ENCODE peak calls at places on chromosome 1, in four cellular contexts. One of them, this sample, is unnamed.

GRCh38 chr1:31073044-31073443 is 7.5 kb upstream of the PUM1 start:
- DNase-seq in epithelial cell of proximal tubule: no peak
- DNase-seq in astrocyte: no peak
- DNase-seq in Calu3: no peak
- DNase-seq in this sample: no peak

GRCh38 chr1:70909262-70909817 is 138.3 kb downstream of the PTGER3 start:
- DNase-seq in epithelial cell of proximal tubule: no peak
- DNase-seq in astrocyte: no peak
- DNase-seq in Calu3: no peak
- DNase-seq in this sample: no peak

GRCh38 chr1:30749691-30750583 is 7.6 kb downstream of the LAPTM5 start:
- DNase-seq in epithelial cell of proximal tubule: no peak
- DNase-seq in astrocyte: no peak
- DNase-seq in Calu3: no peak
- DNase-seq in this sample: no peak

GRCh38 chr1:19866758-19867157 is 15.4 kb upstream of the OTUD3 start:
- DNase-seq in epithelial cell of proximal tubule: no peak
- DNase-seq in astrocyte: no peak
- DNase-seq in Calu3: no peak
- DNase-seq in this sample: peak

GRCh38 chr1:21763236-21763635 is 19.7 kb downstream of the USP48 start:
- DNase-seq in epithelial cell of proximal tubule: no peak
- DNase-seq in astrocyte: no peak
- DNase-seq in Calu3: no peak
- DNase-seq in this sample: no peak

GRCh38 chr1:17527036-17527914 is 12.2 kb upstream of the ARHGEF10L start:
- DNase-seq in epithelial cell of proximal tubule: peak
- DNase-seq in astrocyte: peak
- DNase-seq in Calu3: no peak
- DNase-seq in this sample: no peak

GRCh38 chr1:53576381-53576801 is 117.2 kb downstream of the DMRTB1 start:
- DNase-seq in epithelial cell of proximal tubule: peak
- DNase-seq in astrocyte: no peak
- DNase-seq in Calu3: no peak
- DNase-seq in this sample: no peak

GRCh38 chr1:46562498-46562897 is 11.1 kb upstream of the KNCN start:
- DNase-seq in epithelial cell of proximal tubule: no peak
- DNase-seq in astrocyte: no peak
- DNase-seq in Calu3: no peak
- DNase-seq in this sample: no peak

GRCh38 chr1:117760069-117760468 is 154.2 kb downstream of the TENT5C start:
- DNase-seq in epithelial cell of proximal tubule: no peak
- DNase-seq in astrocyte: no peak
- DNase-seq in Calu3: no peak
- DNase-seq in this sample: no peak

GRCh38 chr1:78081980-78082860 is 36.5 kb downstream of the GIPC2 start:
- DNase-seq in epithelial cell of proximal tubule: no peak
- DNase-seq in astrocyte: peak
- DNase-seq in Calu3: no peak
- DNase-seq in this sample: peak

GRCh38 chr1:101259744-101260148 is 22.9 kb downstream of the S1PR1 start:
- DNase-seq in epithelial cell of proximal tubule: peak
- DNase-seq in astrocyte: peak
- DNase-seq in Calu3: no peak
- DNase-seq in this sample: peak

GRCh38 chr1:18304151-18304869 is 176.4 kb upstream of the KLHDC7A start:
- DNase-seq in epithelial cell of proximal tubule: no peak
- DNase-seq in astrocyte: no peak
- DNase-seq in Calu3: no peak
- DNase-seq in this sample: no peak

GRCh38 chr1:154743536-154744036 is 126.5 kb downstream of the KCNN3 start:
- DNase-seq in epithelial cell of proximal tubule: no peak
- DNase-seq in astrocyte: no peak
- DNase-seq in Calu3: no peak
- DNase-seq in this sample: no peak

GRCh38 chr1:146007048-146007784 is 10.8 kb upstream of the TXNIP start:
- DNase-seq in epithelial cell of proximal tubule: no peak
- DNase-seq in astrocyte: peak
- DNase-seq in Calu3: peak
- DNase-seq in this sample: peak

GRCh38 chr1:180945151-180945550 is 32.5 kb downstream of the KIAA1614 start:
- DNase-seq in epithelial cell of proximal tubule: no peak
- DNase-seq in astrocyte: no peak
- DNase-seq in Calu3: no peak
- DNase-seq in this sample: no peak

GRCh38 chr1:109530457-109531204 is 9.0 kb upstream of the GPR61 start:
- DNase-seq in epithelial cell of proximal tubule: no peak
- DNase-seq in astrocyte: no peak
- DNase-seq in Calu3: no peak
- DNase-seq in this sample: no peak

GRCh38 chr1:32331549-32331948 is 4.5 kb downstream of the MARCKSL1 start:
- DNase-seq in epithelial cell of proximal tubule: no peak
- DNase-seq in astrocyte: no peak
- DNase-seq in Calu3: no peak
- DNase-seq in this sample: no peak

GRCh38 chr1:39754906-39755504 is 16.1 kb downstream of the OXCT2 start:
- DNase-seq in epithelial cell of proximal tubule: no peak
- DNase-seq in astrocyte: peak
- DNase-seq in Calu3: no peak
- DNase-seq in this sample: no peak

GRCh38 chr1:10253755-10254154 is 43.4 kb downstream of the KIF1B start:
- DNase-seq in epithelial cell of proximal tubule: peak
- DNase-seq in astrocyte: peak
- DNase-seq in Calu3: no peak
- DNase-seq in this sample: peak

GRCh38 chr1:182041615-182042014 is 19.9 kb downstream of the ZNF648 start:
- DNase-seq in epithelial cell of proximal tubule: no peak
- DNase-seq in astrocyte: no peak
- DNase-seq in Calu3: no peak
- DNase-seq in this sample: no peak

GRCh38 chr1:228007054-228007800 is 429 bp downstream of the WNT3A start:
- DNase-seq in epithelial cell of proximal tubule: no peak
- DNase-seq in astrocyte: no peak
- DNase-seq in Calu3: no peak
- DNase-seq in this sample: no peak

GRCh38 chr1:54402896-54403295 is 3.3 kb downstream of the SSBP3 start:
- DNase-seq in epithelial cell of proximal tubule: no peak
- DNase-seq in astrocyte: no peak
- DNase-seq in Calu3: no peak
- DNase-seq in this sample: no peak

GRCh38 chr1:153253693-153254092 is 5.8 kb upstream of the LORICRIN start:
- DNase-seq in epithelial cell of proximal tubule: no peak
- DNase-seq in astrocyte: no peak
- DNase-seq in Calu3: no peak
- DNase-seq in this sample: no peak

GRCh38 chr1:239354211-239354610 is 32.2 kb upstream of the CHRM3 start:
- DNase-seq in epithelial cell of proximal tubule: no peak
- DNase-seq in astrocyte: peak
- DNase-seq in Calu3: no peak
- DNase-seq in this sample: peak

GRCh38 chr1:111571987-111572386 is 47.6 kb upstream of the RAP1A start:
- DNase-seq in epithelial cell of proximal tubule: no peak
- DNase-seq in astrocyte: peak
- DNase-seq in Calu3: no peak
- DNase-seq in this sample: peak

GRCh38 chr1:145690587-145691558 is 16.3 kb downstream of the PDZK1 start:
- DNase-seq in epithelial cell of proximal tubule: no peak
- DNase-seq in astrocyte: peak
- DNase-seq in Calu3: peak
- DNase-seq in this sample: peak

GRCh38 chr1:206895837-206896242 is 1.4 kb upstream of the IL24 start:
- DNase-seq in epithelial cell of proximal tubule: no peak
- DNase-seq in astrocyte: no peak
- DNase-seq in Calu3: no peak
- DNase-seq in this sample: peak

GRCh38 chr1:1899266-1899966 is 8.5 kb upstream of the GNB1 start:
- DNase-seq in epithelial cell of proximal tubule: no peak
- DNase-seq in astrocyte: no peak
- DNase-seq in Calu3: peak
- DNase-seq in this sample: no peak

GRCh38 chr1:68384872-68385390 is 64.8 kb downstream of the RPE65 start:
- DNase-seq in epithelial cell of proximal tubule: peak
- DNase-seq in astrocyte: peak
- DNase-seq in Calu3: peak
- DNase-seq in this sample: peak

GRCh38 chr1:41328011-41328615 is 33.1 kb upstream of the FOXO6 start:
- DNase-seq in epithelial cell of proximal tubule: no peak
- DNase-seq in astrocyte: no peak
- DNase-seq in Calu3: no peak
- DNase-seq in this sample: no peak

GRCh38 chr1:69455718-69456117 is 112.0 kb upstream of the LRRC7 start:
- DNase-seq in epithelial cell of proximal tubule: no peak
- DNase-seq in astrocyte: no peak
- DNase-seq in Calu3: no peak
- DNase-seq in this sample: no peak

GRCh38 chr1:208929575-208929974 is 653.9 kb upstream of the CAMK1G start:
- DNase-seq in epithelial cell of proximal tubule: no peak
- DNase-seq in astrocyte: peak
- DNase-seq in Calu3: no peak
- DNase-seq in this sample: peak

GRCh38 chr1:246161626-246162025 is 345.5 kb downstream of the SMYD3 start:
- DNase-seq in epithelial cell of proximal tubule: no peak
- DNase-seq in astrocyte: peak
- DNase-seq in Calu3: no peak
- DNase-seq in this sample: peak

GRCh38 chr1:217969428-217969827 is 315.7 kb upstream of the RRP15 start:
- DNase-seq in epithelial cell of proximal tubule: no peak
- DNase-seq in astrocyte: no peak
- DNase-seq in Calu3: no peak
- DNase-seq in this sample: no peak

GRCh38 chr1:221076467-221076866 is 197.2 kb downstream of the HLX start:
- DNase-seq in epithelial cell of proximal tubule: no peak
- DNase-seq in astrocyte: no peak
- DNase-seq in Calu3: no peak
- DNase-seq in this sample: no peak

GRCh38 chr1:158564608-158565007 is 5.8 kb downstream of the OR6P1 start:
- DNase-seq in epithelial cell of proximal tubule: no peak
- DNase-seq in astrocyte: no peak
- DNase-seq in Calu3: no peak
- DNase-seq in this sample: no peak

GRCh38 chr1:224052767-224053166 is 61.1 kb upstream of the FBXO28 start:
- DNase-seq in epithelial cell of proximal tubule: no peak
- DNase-seq in astrocyte: peak
- DNase-seq in Calu3: no peak
- DNase-seq in this sample: peak

GRCh38 chr1:92419642-92420041 is 67.1 kb downstream of the GFI1 start:
- DNase-seq in epithelial cell of proximal tubule: no peak
- DNase-seq in astrocyte: no peak
- DNase-seq in Calu3: no peak
- DNase-seq in this sample: no peak

GRCh38 chr1:235511470-235512240 is 7.4 kb upstream of the B3GALNT2 start:
- DNase-seq in epithelial cell of proximal tubule: no peak
- DNase-seq in astrocyte: peak
- DNase-seq in Calu3: peak
- DNase-seq in this sample: peak
- TF ChIP-seq CTCF in epithelial cell of proximal tubule: no peak
- TF ChIP-seq CTCF in astrocyte: peak
- TF ChIP-seq CTCF in Calu3: no peak
- TF ChIP-seq CTCF in this sample: no peak

GRCh38 chr1:165871311-165872067 is 44.1 kb downstream of the UCK2 start:
- DNase-seq in epithelial cell of proximal tubule: peak
- DNase-seq in astrocyte: peak
- DNase-seq in Calu3: peak
- DNase-seq in this sample: no peak
- TF ChIP-seq CTCF in epithelial cell of proximal tubule: peak
- TF ChIP-seq CTCF in astrocyte: peak
- TF ChIP-seq CTCF in Calu3: peak
- TF ChIP-seq CTCF in this sample: peak

GRCh38 chr1:230518511-230518910 is 92.4 kb upstream of the PGBD5 start:
- DNase-seq in epithelial cell of proximal tubule: no peak
- DNase-seq in astrocyte: no peak
- DNase-seq in Calu3: peak
- DNase-seq in this sample: no peak

GRCh38 chr1:230519246-230519645 is 93.1 kb upstream of the PGBD5 start:
- DNase-seq in epithelial cell of proximal tubule: no peak
- DNase-seq in astrocyte: no peak
- DNase-seq in Calu3: no peak
- DNase-seq in this sample: no peak

GRCh38 chr1:230516890-230517289 is 90.8 kb upstream of the PGBD5 start:
- DNase-seq in epithelial cell of proximal tubule: no peak
- DNase-seq in astrocyte: no peak
- DNase-seq in Calu3: no peak
- DNase-seq in this sample: no peak

GRCh38 chr1:230517326-230517725 is 91.2 kb upstream of the PGBD5 start:
- DNase-seq in epithelial cell of proximal tubule: no peak
- DNase-seq in astrocyte: no peak
- DNase-seq in Calu3: no peak
- DNase-seq in this sample: no peak

GRCh38 chr1:230517786-230518185 is 91.7 kb upstream of the PGBD5 start:
- DNase-seq in epithelial cell of proximal tubule: no peak
- DNase-seq in astrocyte: no peak
- DNase-seq in Calu3: peak
- DNase-seq in this sample: no peak
- TF ChIP-seq CTCF in epithelial cell of proximal tubule: no peak
- TF ChIP-seq CTCF in astrocyte: no peak
- TF ChIP-seq CTCF in Calu3: no peak
- TF ChIP-seq CTCF in this sample: no peak

GRCh38 chr1:200837931-200838571 is 34.7 kb upstream of the GPR25 start:
- DNase-seq in epithelial cell of proximal tubule: no peak
- DNase-seq in astrocyte: peak
- DNase-seq in Calu3: no peak
- DNase-seq in this sample: peak
- TF ChIP-seq CTCF in epithelial cell of proximal tubule: no peak
- TF ChIP-seq CTCF in astrocyte: peak
- TF ChIP-seq CTCF in Calu3: peak
- TF ChIP-seq CTCF in this sample: peak

DNA sequence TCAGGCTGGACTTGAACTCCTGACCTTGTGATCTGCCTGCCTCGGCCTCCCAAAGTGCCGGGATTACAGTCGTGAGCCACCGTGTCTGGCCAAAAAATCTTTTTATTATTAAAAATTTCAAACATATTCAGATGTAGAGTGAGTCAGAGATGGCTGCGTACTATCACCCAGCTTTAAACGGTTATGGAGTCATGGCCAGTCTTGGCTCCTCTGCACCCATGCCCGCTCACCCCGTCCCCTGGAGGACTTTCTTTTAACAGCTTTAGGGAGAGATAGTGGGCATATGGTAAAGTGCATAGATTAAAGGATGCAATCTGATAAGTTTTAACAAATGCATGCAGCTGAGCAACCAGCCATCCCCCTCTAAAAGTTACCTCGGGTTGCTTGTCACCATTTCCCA is 51.8 kb downstream of the TNFRSF8 start:
- DNase-seq in epithelial cell of proximal tubule: no peak
- DNase-seq in astrocyte: no peak
- DNase-seq in Calu3: no peak
- DNase-seq in this sample: no peak
- TF ChIP-seq CTCF in epithelial cell of proximal tubule: no peak
- TF ChIP-seq CTCF in astrocyte: no peak
- TF ChIP-seq CTCF in Calu3: no peak
- TF ChIP-seq CTCF in this sample: no peak

This sample was measured in HFFc6.